ENCODE peak calls at places on chromosomes 12 and 14, in nine cellular contexts. S is progenitor cell of endocrine pancreas; J is Right ventricle myocardium superior; V is tibial artery; K is fibroblast of mammary gland; T is activated CD4-positive, alpha-beta memory T cell treated with anti-CD3 and anti-CD28 coated beads for 36 hours; Z is NCI-H1092 treated with DMSO at 0.1 percent for 48 hours; B is ELR; P is EL. U is an unnamed sample.

GRCh38 chr14:91280129-91280528 is 35.6 kb upstream of the GPR68 start:
- DNase-seq in K (no peak), S (no peak), Z (peak), P (no peak), V (no peak), B (no peak), T (no peak), J (no peak), U (no peak)

GRCh38 chr12:71476513-71476912 is 36.9 kb downstream of the LGR5 start:
- DNase-seq in V (peak), S (no peak), T (no peak), P (peak), B (peak), J (no peak), Z (no peak), K (peak), U (no peak)

GRCh38 chr12:103771466-103771865 is 69.6 kb downstream of the NT5DC3 start:
- DNase-seq in T (peak), K (peak), S (peak), Z (peak), V (peak), B (peak), J (no peak), P (peak), U (no peak)

GRCh38 chr12:93895096-93895460 is 217.9 kb downstream of the CRADD start:
- DNase-seq in T (no peak), B (peak), K (peak), J (no peak), S (no peak), P (peak), V (no peak), Z (no peak), U (no peak)

GRCh38 chr14:80388980-80389711 is 177.8 kb upstream of the DIO2 start:
- DNase-seq in J (no peak), Z (no peak), P (peak), T (no peak), V (no peak), K (peak), B (peak), S (no peak), U (no peak)

GRCh38 chr12:132954471-132955048 is 1.5 kb downstream of the ZNF605 start:
- DNase-seq in P (no peak), B (peak), K (peak), V (no peak), S (no peak), Z (no peak), J (no peak), T (no peak), U (no peak)

GRCh38 chr12:49358548-49359141 is 8.6 kb upstream of the SPATS2 start:
- DNase-seq in V (peak), J (no peak), S (no peak), Z (peak), K (peak), T (peak), B (peak), P (peak), U (no peak)

GRCh38 chr14:38238332-38238731 is 17.6 kb downstream of the CLEC14A start:
- DNase-seq in B (peak), T (no peak), Z (no peak), K (peak), P (peak), V (no peak), S (no peak), J (no peak), U (no peak)

GRCh38 chr14:104331871-104332605 is 193.7 kb downstream of the KIF26A start:
- DNase-seq in P (no peak), J (peak), V (no peak), Z (no peak), B (no peak), T (no peak), K (no peak), S (no peak), U (no peak)

GRCh38 chr12:46303039-46303666 is 34.3 kb upstream of the SLC38A1 start:
- DNase-seq in B (peak), K (peak), P (peak), J (no peak), Z (peak), T (peak), V (no peak), S (no peak), U (no peak)

GRCh38 chr12:2897418-2897817 is 6.7 kb downstream of the TULP3 start:
- DNase-seq in V (no peak), B (no peak), S (no peak), J (no peak), K (no peak), P (no peak), Z (no peak), T (no peak), U (no peak)

GRCh38 chr12:75724913-75725312 is 213.5 kb upstream of the KRR1 start:
- DNase-seq in K (peak), J (no peak), T (no peak), P (peak), Z (peak), B (peak), S (no peak), V (no peak), U (no peak)

GRCh38 chr12:46154221-46154975 is 114.4 kb downstream of the SLC38A1 start:
- DNase-seq in S (no peak), J (no peak), B (peak), Z (no peak), T (no peak), K (peak), P (peak), V (no peak), U (no peak)

GRCh38 chr12:123046431-123046830 is 66.0 kb downstream of the ARL6IP4 start:
- DNase-seq in B (no peak), K (no peak), T (no peak), J (no peak), Z (no peak), V (no peak), P (no peak), S (no peak), U (no peak)

GRCh38 chr14:21557084-21557901 is 22.6 kb downstream of the OR10G3 start:
- DNase-seq in Z (peak), V (peak), J (peak), K (peak), P (peak), S (peak), B (peak), T (peak), U (peak)

GRCh38 chr12:109596418-109597244 is 23.0 kb downstream of the MVK start:
- DNase-seq in Z (no peak), B (no peak), K (no peak), V (no peak), T (peak), S (no peak), P (no peak), J (no peak), U (no peak)

GRCh38 chr14:66238969-66239368 is 247.2 kb upstream of the CCDC196 start:
- DNase-seq in S (no peak), J (no peak), T (no peak), B (no peak), P (no peak), K (peak), Z (no peak), V (no peak), U (no peak)

GRCh38 chr14:101113835-101114725 is 210.6 kb upstream of the RTL1 start:
- DNase-seq in S (no peak), P (no peak), Z (no peak), B (no peak), J (no peak), T (no peak), K (no peak), V (peak), U (no peak)

GRCh38 chr12:132397152-132397933 is 68.0 kb upstream of the GALNT9 start:
- DNase-seq in V (peak), S (no peak), J (peak), T (no peak), Z (peak), P (no peak), K (no peak), B (no peak), U (peak)

GRCh38 chr12:57605308-57606015 is 838 bp downstream of the DTX3 start:
- DNase-seq in V (no peak), P (peak), J (no peak), S (no peak), Z (no peak), T (no peak), B (no peak), K (peak), U (no peak)

GRCh38 chr14:64465208-64465821 is at the start of gene AKAP5:
- DNase-seq in Z (peak), K (no peak), J (peak), V (peak), T (peak), P (peak), S (peak), B (peak), U (peak)

GRCh38 chr14:88195676-88196075 is 127.4 kb downstream of the KCNK10 start:
- DNase-seq in S (no peak), T (no peak), K (no peak), Z (peak), J (no peak), P (no peak), B (no peak), V (no peak), U (no peak)

GRCh38 chr14:92471919-92472318 is 41.7 kb upstream of the RIN3 start:
- DNase-seq in S (no peak), K (peak), B (peak), J (no peak), T (no peak), V (no peak), Z (no peak), P (peak), U (no peak)

GRCh38 chr14:100618763-100619320 is 31.6 kb upstream of the BEGAIN start:
- DNase-seq in K (no peak), Z (no peak), B (no peak), V (no peak), J (no peak), S (no peak), P (no peak), T (no peak), U (no peak)

GRCh38 chr14:72451081-72451972 is 442.6 kb downstream of the DPF3 start:
- DNase-seq in B (no peak), S (no peak), K (no peak), P (no peak), J (no peak), Z (no peak), T (peak), V (no peak), U (no peak)

GRCh38 chr12:99390707-99391106 is 256.8 kb upstream of the GARIN6 start:
- DNase-seq in P (peak), K (peak), S (no peak), B (peak), T (no peak), J (no peak), V (no peak), Z (no peak), U (no peak)

GRCh38 chr14:36604757-36605505 is 22.5 kb upstream of the NKX2-8 start:
- DNase-seq in K (peak), S (peak), P (peak), V (no peak), Z (peak), J (no peak), B (peak), T (peak), U (no peak)

GRCh38 chr14:92503756-92504491 is 9.7 kb upstream of the RIN3 start:
- DNase-seq in S (no peak), P (peak), V (no peak), T (no peak), Z (no peak), K (peak), B (peak), J (no peak), U (no peak)

GRCh38 chr14:75875958-75876357 is 105.8 kb downstream of the TGFB3 start:
- DNase-seq in P (no peak), K (peak), B (peak), T (no peak), V (no peak), J (no peak), Z (no peak), S (no peak), U (no peak)

GRCh38 chr14:92955381-92955780 is 32.4 kb downstream of the CHGA start:
- DNase-seq in J (peak), T (no peak), K (no peak), B (no peak), V (no peak), Z (no peak), S (no peak), P (no peak), U (peak)

GRCh38 chr12:121797937-121798801 is 4.7 kb upstream of the RHOF start:
- DNase-seq in S (no peak), V (peak), P (peak), B (no peak), Z (peak), T (no peak), K (peak), J (peak), U (peak)

GRCh38 chr14:55127491-55127951 is 1.5 kb upstream of the LGALS3 start:
- DNase-seq in V (no peak), K (peak), P (peak), J (no peak), B (peak), T (no peak), Z (no peak), S (no peak), U (no peak)

GRCh38 chr12:18250313-18250916 is 10.9 kb upstream of the PIK3C2G start:
- DNase-seq in S (no peak), B (peak), T (no peak), Z (peak), V (no peak), J (no peak), K (peak), P (peak), U (no peak)

GRCh38 chr14:89588016-89588415 is 171.0 kb upstream of the FOXN3 start:
- DNase-seq in Z (no peak), P (no peak), V (no peak), K (no peak), B (no peak), J (no peak), T (peak), S (no peak), U (no peak)

GRCh38 chr12:40238221-40238902 is 13.6 kb downstream of the LRRK2 start:
- DNase-seq in B (no peak), Z (no peak), P (no peak), V (no peak), S (no peak), T (no peak), K (peak), J (no peak), U (no peak)

GRCh38 chr12:124720019-124720686 is 143.5 kb downstream of the SCARB1 start:
- DNase-seq in Z (no peak), T (no peak), S (no peak), B (peak), J (no peak), V (no peak), P (peak), K (peak), U (no peak)

GRCh38 chr14:61111145-61112130 is 130.4 kb downstream of the SLC38A6 start:
- DNase-seq in J (no peak), V (no peak), S (no peak), K (no peak), B (no peak), P (no peak), T (no peak), Z (no peak), U (no peak)

GRCh38 chr14:50082784-50083466 is 33.4 kb downstream of the VCPKMT start:
- DNase-seq in V (no peak), J (no peak), T (peak), S (no peak), P (no peak), B (peak), K (peak), Z (no peak), U (no peak)

GRCh38 chr14:85461432-85462133 is 68.4 kb upstream of the FLRT2 start:
- DNase-seq in T (no peak), B (no peak), P (no peak), S (no peak), V (no peak), Z (no peak), K (no peak), J (no peak), U (no peak)